ENCODE peak calls at places on chromosome X, in ten cellular contexts. S, B, H, J, G, Q, L, K, Z and T are unnamed samples. For H3K4me1 and H3K27me3, the result is how much of the 10 kb centered on the place peaks cover.

GRCh38 chrX:64580035-64580434 is 184.8 kb upstream of the MTMR8 start:
- DNase-seq in S (no peak), B (no peak), H (no peak), J (no peak), G (no peak), Q (no peak), L (no peak), K (no peak), Z (no peak), T (no peak)

GRCh38 chrX:16628954-16629595 is 20.9 kb upstream of the S100G start:
- DNase-seq in S (no peak), B (no peak), H (no peak), J (no peak), G (no peak), Q (no peak), L (no peak), K (peak), Z (no peak), T (no peak)

GRCh38 chrX:14546190-14546589 is 16.9 kb downstream of the GLRA2 start:
- DNase-seq in S (no peak), B (no peak), H (no peak), J (no peak), G (no peak), Q (no peak), L (no peak), K (no peak), Z (no peak), T (no peak)

GRCh38 chrX:135536883-135537282 is 16.4 kb downstream of the INTS6L start:
- DNase-seq in S (no peak), B (no peak), H (no peak), J (peak), G (no peak), Q (no peak), L (no peak), K (no peak), Z (no peak), T (no peak)

GRCh38 chrX:16033336-16033735 is 90.0 kb upstream of the GRPR start:
- DNase-seq in S (no peak), B (no peak), H (no peak), J (no peak), G (peak), Q (no peak), L (peak), K (no peak), Z (no peak), T (no peak)

GRCh38 chrX:24846551-24847170 is 152.9 kb downstream of the POLA1 start:
- DNase-seq in S (no peak), B (no peak), H (no peak), J (no peak), G (peak), Q (no peak), L (peak), K (no peak), Z (no peak), T (no peak)

GRCh38 chrX:47518105-47518504 is 35.1 kb upstream of the ZNF41 start:
- DNase-seq in S (no peak), B (no peak), H (no peak), J (no peak), G (no peak), Q (no peak), L (no peak), K (no peak), Z (no peak), T (no peak)

GRCh38 chrX:1084689-1085088 is 127.8 kb downstream of the CRLF2 start:
- DNase-seq in S (no peak), B (no peak), H (no peak), J (no peak), G (no peak), Q (no peak), L (no peak), K (no peak), Z (no peak), T (no peak)

GRCh38 chrX:10190367-10190766 is 33.6 kb downstream of the CLCN4 start:
- DNase-seq in S (peak), B (peak), H (no peak), J (peak), G (peak), Q (no peak), L (peak), K (peak), Z (no peak), T (no peak)

GRCh38 chrX:74249963-74250362 is 54.0 kb upstream of the ZCCHC13 start:
- DNase-seq in S (no peak), B (no peak), H (no peak), J (no peak), G (no peak), Q (no peak), L (no peak), K (peak), Z (no peak), T (no peak)

GRCh38 chrX:41300758-41301437 is 33.1 kb upstream of the DDX3X start:
- DNase-seq in S (no peak), B (no peak), H (no peak), J (no peak), G (peak), Q (no peak), L (peak), K (no peak), Z (no peak), T (no peak)

GRCh38 chrX:50920132-50920531 is 9.6 kb downstream of the BMP15 start:
- DNase-seq in S (no peak), B (no peak), H (no peak), J (no peak), G (peak), Q (no peak), L (peak), K (no peak), Z (no peak), T (no peak)

GRCh38 chrX:20463296-20464075 is 196.8 kb upstream of the RPS6KA3 start:
- DNase-seq in S (no peak), B (no peak), H (no peak), J (peak), G (no peak), Q (no peak), L (no peak), K (no peak), Z (no peak), T (no peak)

GRCh38 chrX:120111611-120112010 is 4.1 kb downstream of the RHOXF1 start:
- DNase-seq in S (no peak), B (no peak), H (no peak), J (no peak), G (peak), Q (no peak), L (no peak), K (no peak), Z (no peak), T (no peak)

GRCh38 chrX:37905436-37906147 is 58.2 kb upstream of the DYNLT3 start:
- DNase-seq in S (peak), B (peak), H (peak), J (peak), G (peak), Q (no peak), L (peak), K (peak), Z (peak), T (no peak)

GRCh38 chrX:49878834-49879655 is at the start of gene USP27X:
- DNase-seq in S (peak), B (peak), H (peak), J (peak), G (peak), Q (peak), L (peak), K (peak), Z (peak), T (peak)

GRCh38 chrX:14380044-14380443 is 149.3 kb upstream of the GLRA2 start:
- DNase-seq in S (no peak), B (no peak), H (no peak), J (no peak), G (no peak), Q (no peak), L (no peak), K (no peak), Z (no peak), T (no peak)

GRCh38 chrX:37958493-37959211 is 47.7 kb upstream of the SYTL5 start:
- DNase-seq in S (no peak), B (no peak), H (no peak), J (no peak), G (peak), Q (no peak), L (peak), K (peak), Z (no peak), T (no peak)

GRCh38 chrX:3638280-3638873 is 75.1 kb downstream of the PRKX start:
- DNase-seq in S (peak), B (peak), H (peak), J (peak), G (peak), Q (no peak), L (peak), K (peak), Z (no peak), T (no peak)

GRCh38 chrX:74550295-74550802 is 64.1 kb downstream of the RLIM start:
- DNase-seq in S (peak), B (peak), H (peak), J (peak), G (peak), Q (peak), L (peak), K (peak), Z (peak), T (peak)

GRCh38 chrX:131170148-131170547 is 112.0 kb downstream of the ARHGAP36 start:
- DNase-seq in S (no peak), B (no peak), H (no peak), J (no peak), G (no peak), Q (no peak), L (no peak), K (no peak), Z (no peak), T (no peak)

GRCh38 chrX:8684201-8684600 is 47.7 kb downstream of the ANOS1 start:
- DNase-seq in S (no peak), B (no peak), H (no peak), J (no peak), G (no peak), Q (no peak), L (no peak), K (no peak), Z (no peak), T (no peak)

GRCh38 chrX:74419861-74420193 is 1.5 kb upstream of the SLC16A2 start:
- DNase-seq in S (peak), B (no peak), H (no peak), J (no peak), G (peak), Q (no peak), L (no peak), K (peak), Z (no peak), T (no peak)

GRCh38 chrX:18674417-18674787 is 2.5 kb upstream of the RS1 start:
- DNase-seq in S (peak), B (peak), H (peak), J (no peak), G (no peak), Q (peak), L (no peak), K (no peak), Z (no peak), T (peak)

GRCh38 chrX:134717698-134718328 is 59.5 kb upstream of the PLAC1 start:
- DNase-seq in S (no peak), B (no peak), H (no peak), J (no peak), G (peak), Q (no peak), L (peak), K (no peak), Z (no peak), T (no peak)

GRCh38 chrX:110318664-110318968 is 731 bp upstream of the AMMECR1 start:
- DNase-seq in S (no peak), B (no peak), H (no peak), J (no peak), G (no peak), Q (no peak), L (no peak), K (no peak), Z (no peak), T (no peak)

GRCh38 chrX:119790977-119791436 is 423 bp downstream of the RPL39 start:
- DNase-seq in S (peak), B (peak), H (no peak), J (peak), G (peak), Q (no peak), L (peak), K (peak), Z (no peak), T (no peak)

GRCh38 chrX:107619836-107620235 is 8.5 kb upstream of the PRPS1 start:
- DNase-seq in S (no peak), B (no peak), H (no peak), J (no peak), G (no peak), Q (no peak), L (peak), K (no peak), Z (no peak), T (no peak)

GRCh38 chrX:71989768-71990167 is 79.1 kb downstream of the NHSL2 start:
- DNase-seq in S (no peak), B (peak), H (no peak), J (no peak), G (peak), Q (no peak), L (peak), K (no peak), Z (no peak), T (no peak)

GRCh38 chrX:133412665-133413064 is 2.6 kb downstream of the GPC4 start:
- DNase-seq in S (no peak), B (no peak), H (no peak), J (no peak), G (no peak), Q (no peak), L (no peak), K (no peak), Z (no peak), T (no peak)

GRCh38 chrX:8548446-8548845 is 83.8 kb downstream of the VCX3B start:
- DNase-seq in S (no peak), B (no peak), H (no peak), J (no peak), G (no peak), Q (no peak), L (no peak), K (no peak), Z (no peak), T (no peak)

DNA sequence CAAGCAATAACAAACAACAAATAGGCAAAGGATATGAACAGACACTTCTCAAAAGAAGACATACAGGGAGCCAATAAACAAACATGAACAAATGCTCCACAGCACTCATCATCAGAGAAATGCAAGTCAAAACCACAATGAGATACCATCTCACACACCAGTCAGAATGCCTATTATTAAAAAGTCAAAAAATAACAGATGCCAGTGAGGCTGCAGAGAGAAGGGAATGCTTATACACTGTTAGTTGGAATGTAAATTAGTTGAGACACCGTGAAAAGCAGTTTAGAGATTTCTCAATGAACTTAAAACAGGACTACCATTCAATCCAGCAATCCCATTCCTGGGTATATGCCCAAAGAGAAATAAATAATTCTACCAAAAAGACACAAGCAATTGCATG is 129.8 kb upstream of the MAGEB2 start:
- DNase-seq in S (no peak), B (no peak), H (no peak), J (no peak), G (no peak), Q (no peak), L (no peak), K (no peak), Z (no peak), T (no peak)
- H3K4me3 ChIP-seq in S (no peak), B (no peak), H (no peak), J (no peak), G (no peak), Q (no peak), L (no peak), K (no peak), Z (no peak), T (no peak)

DNA sequence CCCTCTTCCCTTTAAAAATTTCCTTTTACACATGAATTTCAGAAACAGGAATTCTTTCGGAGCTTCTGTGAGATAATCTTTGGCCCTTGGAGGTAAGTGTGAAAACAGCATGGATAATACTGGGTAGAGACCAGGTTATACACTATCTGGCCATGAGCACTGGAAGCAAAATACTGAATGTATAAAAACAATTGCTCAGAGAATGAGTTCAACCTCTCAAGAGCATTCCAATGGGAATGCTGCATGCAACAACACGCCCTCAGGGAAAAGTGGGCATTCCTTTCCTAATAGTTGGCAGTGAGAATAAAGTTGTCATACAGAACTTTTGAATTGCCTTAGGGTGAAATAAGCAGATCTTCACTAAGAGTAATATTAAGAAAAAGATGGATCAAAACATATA is 574.8 kb upstream of the DIPK2B start:
- DNase-seq in S (no peak), B (no peak), H (no peak), J (no peak), G (peak), Q (no peak), L (peak), K (no peak), Z (no peak), T (no peak)
- H3K4me1 ChIP-seq in S (under half), B (under half), H (under half), J (under half), G (half or more), Q (under half), L (under half), K (under half), Z (under half), T (under half)

DNA sequence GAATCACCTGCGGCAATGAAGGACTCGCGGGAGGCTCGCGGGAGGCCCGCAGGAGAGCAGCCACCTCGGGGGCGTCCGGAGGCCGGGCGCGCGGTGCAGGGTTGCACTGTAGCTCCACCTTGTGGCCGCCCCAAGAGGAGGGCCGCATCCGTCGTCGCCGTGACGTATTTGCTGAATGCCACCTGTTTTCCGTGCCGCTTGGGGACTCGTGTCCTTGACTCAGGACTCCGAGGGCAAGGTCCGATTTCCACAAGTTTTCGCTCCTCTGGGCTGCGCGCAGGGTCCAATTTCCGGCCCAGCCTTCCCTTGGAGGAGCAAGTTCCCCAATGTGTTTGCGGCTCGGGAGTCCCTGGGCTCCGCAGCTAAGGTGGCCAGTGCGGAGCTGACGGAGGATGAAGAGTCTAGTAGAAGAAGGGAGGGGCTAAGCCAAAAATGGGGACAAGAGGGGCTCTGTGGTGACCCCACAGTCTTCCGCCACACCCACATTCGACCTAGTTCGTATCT is 10.7 kb upstream of the DLG3 start:
- DNase-seq in S (peak), B (peak), H (peak), J (peak), G (peak), Q (peak), L (peak), K (peak), Z (peak), T (peak)
- H3K27me3 ChIP-seq in S (under half), B (under half), H (under half), J (under half), G (under half), Q (under half), L (under half), K (under half), Z (under half), T (under half)

GRCh38 chrX:39518451-39519212 is 579.1 kb downstream of the BCOR start:
- DNase-seq in S (no peak), B (peak), H (no peak), J (no peak), G (peak), Q (peak), L (no peak), K (peak), Z (no peak), T (peak)
- H3K4me3 ChIP-seq in S (no peak), B (no peak), H (no peak), J (no peak), G (no peak), Q (peak), L (no peak), K (no peak), Z (no peak), T (peak)